ENCODE peak calls at places on chromosomes 6 and 20, in eight cellular contexts. One of them, this sample, is unnamed. For H3K36me3 and H3K27me3, the result is how much of the 10 kb centered on the place peaks cover.

GRCh38 chr6:52550014-52550575 is 26.8 kb downstream of the TRAM2 start:
- DNase-seq in CD8-positive, alpha-beta T cell: no peak
- DNase-seq in tibial artery: no peak
- DNase-seq in esophagus muscularis mucosa: no peak
- DNase-seq in left ventricle myocardium inferior: no peak
- DNase-seq in ovary: no peak
- DNase-seq in CD4-positive, alpha-beta memory T cell: no peak
- DNase-seq in fibroblast of lung: no peak
- DNase-seq in this sample: no peak

GRCh38 chr20:53752583-53752970 is 158.9 kb upstream of the ZNF217 start:
- DNase-seq in CD8-positive, alpha-beta T cell: no peak
- DNase-seq in tibial artery: no peak
- DNase-seq in esophagus muscularis mucosa: no peak
- DNase-seq in left ventricle myocardium inferior: no peak
- DNase-seq in ovary: no peak
- DNase-seq in CD4-positive, alpha-beta memory T cell: no peak
- DNase-seq in fibroblast of lung: no peak
- DNase-seq in this sample: no peak

GRCh38 chr6:131029661-131030297 is 33.3 kb downstream of the EPB41L2 start:
- DNase-seq in CD8-positive, alpha-beta T cell: no peak
- DNase-seq in tibial artery: no peak
- DNase-seq in esophagus muscularis mucosa: no peak
- DNase-seq in left ventricle myocardium inferior: no peak
- DNase-seq in ovary: no peak
- DNase-seq in CD4-positive, alpha-beta memory T cell: no peak
- DNase-seq in fibroblast of lung: peak
- DNase-seq in this sample: peak

GRCh38 chr20:38278763-38279162 is 18.2 kb upstream of the KIAA1755 start:
- DNase-seq in CD8-positive, alpha-beta T cell: no peak
- DNase-seq in tibial artery: no peak
- DNase-seq in esophagus muscularis mucosa: no peak
- DNase-seq in left ventricle myocardium inferior: no peak
- DNase-seq in ovary: no peak
- DNase-seq in CD4-positive, alpha-beta memory T cell: no peak
- DNase-seq in fibroblast of lung: no peak
- DNase-seq in this sample: no peak

GRCh38 chr20:16927031-16927430 is 178.9 kb downstream of the OTOR start:
- DNase-seq in CD8-positive, alpha-beta T cell: no peak
- DNase-seq in tibial artery: no peak
- DNase-seq in esophagus muscularis mucosa: no peak
- DNase-seq in left ventricle myocardium inferior: no peak
- DNase-seq in ovary: no peak
- DNase-seq in CD4-positive, alpha-beta memory T cell: no peak
- DNase-seq in fibroblast of lung: no peak
- DNase-seq in this sample: no peak

GRCh38 chr20:11891081-11891826 is 26.4 kb upstream of the BTBD3 start:
- DNase-seq in CD8-positive, alpha-beta T cell: no peak
- DNase-seq in tibial artery: peak
- DNase-seq in esophagus muscularis mucosa: no peak
- DNase-seq in left ventricle myocardium inferior: peak
- DNase-seq in ovary: peak
- DNase-seq in CD4-positive, alpha-beta memory T cell: no peak
- DNase-seq in fibroblast of lung: peak
- DNase-seq in this sample: no peak

GRCh38 chr6:122347251-122347650 is 52.2 kb upstream of the HSF2 start:
- DNase-seq in CD8-positive, alpha-beta T cell: no peak
- DNase-seq in tibial artery: no peak
- DNase-seq in esophagus muscularis mucosa: no peak
- DNase-seq in left ventricle myocardium inferior: no peak
- DNase-seq in ovary: no peak
- DNase-seq in CD4-positive, alpha-beta memory T cell: no peak
- DNase-seq in fibroblast of lung: no peak
- DNase-seq in this sample: no peak

GRCh38 chr20:17226410-17227198 is at the start of gene PCSK2:
- DNase-seq in CD8-positive, alpha-beta T cell: no peak
- DNase-seq in tibial artery: no peak
- DNase-seq in esophagus muscularis mucosa: no peak
- DNase-seq in left ventricle myocardium inferior: peak
- DNase-seq in ovary: peak
- DNase-seq in CD4-positive, alpha-beta memory T cell: no peak
- DNase-seq in fibroblast of lung: peak
- DNase-seq in this sample: peak

GRCh38 chr20:61926796-61927192 is 138.9 kb downstream of the TAF4 start:
- DNase-seq in CD8-positive, alpha-beta T cell: no peak
- DNase-seq in tibial artery: no peak
- DNase-seq in esophagus muscularis mucosa: no peak
- DNase-seq in left ventricle myocardium inferior: no peak
- DNase-seq in ovary: no peak
- DNase-seq in CD4-positive, alpha-beta memory T cell: no peak
- DNase-seq in fibroblast of lung: no peak
- DNase-seq in this sample: no peak

GRCh38 chr20:61924858-61925554 is 140.7 kb downstream of the TAF4 start:
- DNase-seq in CD8-positive, alpha-beta T cell: no peak
- DNase-seq in tibial artery: no peak
- DNase-seq in esophagus muscularis mucosa: no peak
- DNase-seq in left ventricle myocardium inferior: no peak
- DNase-seq in ovary: no peak
- DNase-seq in CD4-positive, alpha-beta memory T cell: no peak
- DNase-seq in fibroblast of lung: no peak
- DNase-seq in this sample: peak

GRCh38 chr20:61926253-61926613 is 139.4 kb downstream of the TAF4 start:
- DNase-seq in CD8-positive, alpha-beta T cell: no peak
- DNase-seq in tibial artery: no peak
- DNase-seq in esophagus muscularis mucosa: no peak
- DNase-seq in left ventricle myocardium inferior: no peak
- DNase-seq in ovary: no peak
- DNase-seq in CD4-positive, alpha-beta memory T cell: no peak
- DNase-seq in fibroblast of lung: no peak
- DNase-seq in this sample: no peak

GRCh38 chr20:61924211-61924857 is 141.3 kb downstream of the TAF4 start:
- DNase-seq in CD8-positive, alpha-beta T cell: no peak
- DNase-seq in tibial artery: no peak
- DNase-seq in esophagus muscularis mucosa: no peak
- DNase-seq in left ventricle myocardium inferior: no peak
- DNase-seq in ovary: no peak
- DNase-seq in CD4-positive, alpha-beta memory T cell: no peak
- DNase-seq in fibroblast of lung: no peak
- DNase-seq in this sample: peak

DNA sequence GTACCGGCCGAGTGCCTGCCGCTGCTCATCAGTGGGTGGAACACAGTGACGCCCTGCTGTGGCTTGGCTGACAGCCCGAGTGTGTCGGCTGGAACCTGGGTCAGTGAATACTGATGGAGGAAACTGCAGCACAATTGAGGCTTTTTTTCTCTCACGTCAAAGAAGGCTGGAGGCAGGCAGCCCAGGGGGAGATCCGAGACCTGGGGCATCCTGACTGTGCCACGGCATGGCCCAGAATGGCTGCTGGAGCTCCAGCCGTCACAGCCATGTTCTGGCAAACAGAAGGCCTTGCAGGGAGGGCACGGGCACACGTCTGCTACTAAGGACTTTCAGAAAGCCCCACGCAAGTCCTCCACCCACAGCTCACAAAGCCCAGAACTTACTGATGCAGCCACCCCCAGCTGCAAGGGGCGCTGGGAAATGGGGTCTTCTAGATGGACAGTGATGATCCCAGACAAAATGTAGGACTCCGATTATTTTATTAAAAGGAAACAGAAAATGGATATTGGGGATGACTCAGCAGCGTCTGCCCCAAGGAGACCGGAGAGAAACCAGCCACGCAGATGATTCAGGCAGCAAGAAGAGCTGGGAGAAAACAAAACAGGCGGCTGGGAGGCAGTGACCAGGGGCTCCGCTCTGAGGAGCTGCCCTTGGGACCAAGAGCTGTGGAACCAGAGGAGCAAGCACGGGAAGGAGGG is 140.0 kb downstream of the TAF4 start:
- DNase-seq in CD8-positive, alpha-beta T cell: no peak
- DNase-seq in tibial artery: no peak
- DNase-seq in esophagus muscularis mucosa: no peak
- DNase-seq in left ventricle myocardium inferior: no peak
- DNase-seq in ovary: no peak
- DNase-seq in CD4-positive, alpha-beta memory T cell: no peak
- DNase-seq in fibroblast of lung: peak
- DNase-seq in this sample: peak
- H3K4me3 ChIP-seq in CD8-positive, alpha-beta T cell: no peak
- H3K4me3 ChIP-seq in tibial artery: no peak
- H3K4me3 ChIP-seq in esophagus muscularis mucosa: no peak
- H3K4me3 ChIP-seq in left ventricle myocardium inferior: no peak
- H3K4me3 ChIP-seq in ovary: no peak
- H3K4me3 ChIP-seq in CD4-positive, alpha-beta memory T cell: no peak
- H3K4me3 ChIP-seq in fibroblast of lung: no peak
- H3K4me3 ChIP-seq in this sample: no peak

GRCh38 chr20:9388826-9389187 is 125.6 kb upstream of the LAMP5 start:
- DNase-seq in CD8-positive, alpha-beta T cell: no peak
- DNase-seq in tibial artery: no peak
- DNase-seq in esophagus muscularis mucosa: no peak
- DNase-seq in left ventricle myocardium inferior: no peak
- DNase-seq in ovary: no peak
- DNase-seq in CD4-positive, alpha-beta memory T cell: no peak
- DNase-seq in fibroblast of lung: no peak
- DNase-seq in this sample: no peak

GRCh38 chr20:9390441-9390840 is 123.9 kb upstream of the LAMP5 start:
- DNase-seq in CD8-positive, alpha-beta T cell: no peak
- DNase-seq in tibial artery: no peak
- DNase-seq in esophagus muscularis mucosa: no peak
- DNase-seq in left ventricle myocardium inferior: no peak
- DNase-seq in ovary: no peak
- DNase-seq in CD4-positive, alpha-beta memory T cell: no peak
- DNase-seq in fibroblast of lung: peak
- DNase-seq in this sample: no peak

GRCh38 chr20:9392892-9393857 is 121.2 kb upstream of the LAMP5 start:
- DNase-seq in CD8-positive, alpha-beta T cell: no peak
- DNase-seq in tibial artery: peak
- DNase-seq in esophagus muscularis mucosa: no peak
- DNase-seq in left ventricle myocardium inferior: peak
- DNase-seq in ovary: peak
- DNase-seq in CD4-positive, alpha-beta memory T cell: no peak
- DNase-seq in fibroblast of lung: peak
- DNase-seq in this sample: peak

GRCh38 chr20:9388160-9388825 is 126.1 kb upstream of the LAMP5 start:
- DNase-seq in CD8-positive, alpha-beta T cell: no peak
- DNase-seq in tibial artery: no peak
- DNase-seq in esophagus muscularis mucosa: no peak
- DNase-seq in left ventricle myocardium inferior: no peak
- DNase-seq in ovary: no peak
- DNase-seq in CD4-positive, alpha-beta memory T cell: no peak
- DNase-seq in fibroblast of lung: no peak
- DNase-seq in this sample: no peak

DNA sequence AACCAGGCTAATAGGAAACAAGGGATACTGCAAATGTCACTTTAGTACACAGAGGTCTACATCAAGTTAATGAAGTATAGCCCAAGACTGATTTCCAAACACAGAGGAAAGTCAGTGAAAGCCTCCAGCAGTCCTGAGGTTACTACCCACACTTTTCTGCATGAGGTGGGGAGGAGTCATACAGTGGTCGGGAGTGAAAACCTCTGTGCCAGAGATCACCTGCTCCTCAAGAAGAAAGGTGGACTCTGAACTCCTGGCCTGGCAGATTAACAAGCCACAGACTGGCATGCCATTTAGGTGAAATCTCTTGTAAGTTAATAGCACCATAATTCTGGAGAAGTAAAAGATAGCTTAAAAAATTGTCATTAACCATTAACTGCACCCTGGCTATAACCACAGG is 125.1 kb upstream of the LAMP5 start:
- DNase-seq in CD8-positive, alpha-beta T cell: no peak
- DNase-seq in tibial artery: no peak
- DNase-seq in esophagus muscularis mucosa: no peak
- DNase-seq in left ventricle myocardium inferior: no peak
- DNase-seq in ovary: no peak
- DNase-seq in CD4-positive, alpha-beta memory T cell: no peak
- DNase-seq in fibroblast of lung: no peak
- DNase-seq in this sample: no peak
- H3K36me3 ChIP-seq in CD8-positive, alpha-beta T cell: under half
- H3K36me3 ChIP-seq in tibial artery: under half
- H3K36me3 ChIP-seq in esophagus muscularis mucosa: under half
- H3K36me3 ChIP-seq in left ventricle myocardium inferior: under half
- H3K36me3 ChIP-seq in ovary: under half
- H3K36me3 ChIP-seq in CD4-positive, alpha-beta memory T cell: under half
- H3K36me3 ChIP-seq in fibroblast of lung: under half
- H3K36me3 ChIP-seq in this sample: under half

GRCh38 chr6:98845201-98846020 is 11.0 kb downstream of the POU3F2 start:
- DNase-seq in CD8-positive, alpha-beta T cell: peak
- DNase-seq in tibial artery: peak
- DNase-seq in esophagus muscularis mucosa: peak
- DNase-seq in left ventricle myocardium inferior: peak
- DNase-seq in ovary: peak
- DNase-seq in CD4-positive, alpha-beta memory T cell: peak
- DNase-seq in fibroblast of lung: peak
- DNase-seq in this sample: peak

GRCh38 chr6:98841589-98842488 is 7.5 kb downstream of the POU3F2 start:
- DNase-seq in CD8-positive, alpha-beta T cell: no peak
- DNase-seq in tibial artery: no peak
- DNase-seq in esophagus muscularis mucosa: no peak
- DNase-seq in left ventricle myocardium inferior: no peak
- DNase-seq in ovary: no peak
- DNase-seq in CD4-positive, alpha-beta memory T cell: no peak
- DNase-seq in fibroblast of lung: no peak
- DNase-seq in this sample: no peak

GRCh38 chr6:98842489-98843180 is 8.3 kb downstream of the POU3F2 start:
- DNase-seq in CD8-positive, alpha-beta T cell: no peak
- DNase-seq in tibial artery: no peak
- DNase-seq in esophagus muscularis mucosa: no peak
- DNase-seq in left ventricle myocardium inferior: no peak
- DNase-seq in ovary: no peak
- DNase-seq in CD4-positive, alpha-beta memory T cell: no peak
- DNase-seq in fibroblast of lung: no peak
- DNase-seq in this sample: peak

GRCh38 chr6:98844244-98845161 is 10.1 kb downstream of the POU3F2 start:
- DNase-seq in CD8-positive, alpha-beta T cell: no peak
- DNase-seq in tibial artery: no peak
- DNase-seq in esophagus muscularis mucosa: no peak
- DNase-seq in left ventricle myocardium inferior: no peak
- DNase-seq in ovary: no peak
- DNase-seq in CD4-positive, alpha-beta memory T cell: no peak
- DNase-seq in fibroblast of lung: no peak
- DNase-seq in this sample: peak

GRCh38 chr6:98843274-98844243 is 9.2 kb downstream of the POU3F2 start:
- DNase-seq in CD8-positive, alpha-beta T cell: no peak
- DNase-seq in tibial artery: no peak
- DNase-seq in esophagus muscularis mucosa: no peak
- DNase-seq in left ventricle myocardium inferior: no peak
- DNase-seq in ovary: no peak
- DNase-seq in CD4-positive, alpha-beta memory T cell: no peak
- DNase-seq in fibroblast of lung: no peak
- DNase-seq in this sample: peak
- H3K27me3 ChIP-seq in CD8-positive, alpha-beta T cell: half or more
- H3K27me3 ChIP-seq in tibial artery: half or more
- H3K27me3 ChIP-seq in esophagus muscularis mucosa: half or more
- H3K27me3 ChIP-seq in left ventricle myocardium inferior: half or more
- H3K27me3 ChIP-seq in ovary: under half
- H3K27me3 ChIP-seq in CD4-positive, alpha-beta memory T cell: half or more
- H3K27me3 ChIP-seq in fibroblast of lung: half or more
- H3K27me3 ChIP-seq in this sample: half or more

DNA sequence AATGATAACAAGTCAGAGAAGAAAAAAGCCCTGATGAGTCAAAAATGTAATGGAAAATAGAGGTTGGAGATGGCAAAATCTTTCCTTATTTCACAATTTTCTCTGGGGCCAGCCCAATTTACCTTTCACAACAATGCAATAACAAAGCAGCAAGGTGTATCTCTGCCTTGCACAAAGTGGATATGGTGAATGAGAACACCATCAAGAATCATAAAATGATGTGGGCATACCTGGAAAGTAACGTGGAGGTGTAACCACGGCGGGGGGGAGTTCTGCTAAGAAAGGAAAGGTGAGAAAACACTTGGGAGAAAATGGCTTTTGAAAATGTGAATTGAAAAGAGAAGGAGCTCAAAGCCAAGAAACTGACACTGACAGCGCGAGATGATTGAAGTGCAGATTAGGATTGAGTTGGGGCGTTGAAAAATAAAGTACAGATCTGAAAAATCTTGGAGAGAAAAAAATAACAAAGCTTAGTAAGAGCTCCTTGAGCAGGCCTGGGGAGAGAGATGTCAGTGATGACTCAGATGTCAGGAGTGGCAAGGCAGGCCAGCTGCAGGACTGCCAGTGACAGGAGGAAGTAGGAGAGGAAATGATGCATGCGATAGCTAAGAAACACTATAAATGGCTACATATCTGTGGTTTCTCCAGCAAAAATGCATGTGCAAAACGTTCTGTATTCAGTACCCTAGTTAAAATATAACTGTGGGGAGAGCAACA is 26.2 kb downstream of the ARHGAP18 start:
- DNase-seq in CD8-positive, alpha-beta T cell: peak
- DNase-seq in tibial artery: peak
- DNase-seq in esophagus muscularis mucosa: peak
- DNase-seq in left ventricle myocardium inferior: peak
- DNase-seq in ovary: no peak
- DNase-seq in CD4-positive, alpha-beta memory T cell: peak
- DNase-seq in fibroblast of lung: peak
- DNase-seq in this sample: no peak
- H3K4me3 ChIP-seq in CD8-positive, alpha-beta T cell: no peak
- H3K4me3 ChIP-seq in tibial artery: no peak
- H3K4me3 ChIP-seq in esophagus muscularis mucosa: no peak
- H3K4me3 ChIP-seq in left ventricle myocardium inferior: no peak
- H3K4me3 ChIP-seq in ovary: no peak
- H3K4me3 ChIP-seq in CD4-positive, alpha-beta memory T cell: no peak
- H3K4me3 ChIP-seq in fibroblast of lung: no peak
- H3K4me3 ChIP-seq in this sample: no peak

This sample was measured in H7.